ENCODE peak calls at places on chromosomes 16 and 17, in four cellular contexts. H, C, V and S are unnamed samples. For H3K36me3, the result is how much of the 10 kb centered on the place peaks cover.

GRCh38 chr17:57033296-57033695 is 51.8 kb upstream of the AKAP1 start:
- DNase-seq in H (no peak), C (peak), V (peak), S (no peak)

GRCh38 chr16:68083861-68084503 is 1.2 kb upstream of the NFATC3 start:
- DNase-seq in H (no peak), C (no peak), V (no peak), S (peak)

GRCh38 chr16:31861415-31861814 is 12.2 kb upstream of the ZNF267 start:
- DNase-seq in H (no peak), C (no peak), V (no peak), S (no peak)

GRCh38 chr16:1965610-1966009 is 984 bp upstream of the RPS2 start:
- DNase-seq in H (no peak), C (no peak), V (no peak), S (no peak)

GRCh38 chr16:11835891-11836652 is 15.3 kb downstream of the RSL1D1 start:
- DNase-seq in H (no peak), C (no peak), V (no peak), S (no peak)

GRCh38 chr17:55063857-55064485 is 95.4 kb downstream of the STXBP4 start:
- DNase-seq in H (no peak), C (no peak), V (no peak), S (no peak)

GRCh38 chr16:89031715-89032659 is 55.0 kb upstream of the CBFA2T3 start:
- DNase-seq in H (no peak), C (peak), V (peak), S (no peak)

GRCh38 chr16:26668026-26668425 is 398.7 kb upstream of the C16orf82 start:
- DNase-seq in H (no peak), C (no peak), V (no peak), S (no peak)

GRCh38 chr17:49995055-49995738 is at the start of gene DLX3:
- DNase-seq in H (no peak), C (peak), V (peak), S (peak)

GRCh38 chr17:17924131-17924856 is 47.9 kb downstream of the TOM1L2 start:
- DNase-seq in H (no peak), C (no peak), V (no peak), S (no peak)

GRCh38 chr17:78665385-78665951 is 88.3 kb upstream of the DNAH17 start:
- DNase-seq in H (no peak), C (no peak), V (no peak), S (no peak)

GRCh38 chr17:63358111-63358839 is 87.8 kb downstream of the CYB561 start:
- DNase-seq in H (no peak), C (no peak), V (no peak), S (no peak)

GRCh38 chr16:15765116-15765515 is 91.7 kb downstream of the MYH11 start:
- DNase-seq in H (no peak), C (no peak), V (no peak), S (no peak)

GRCh38 chr16:15766918-15767317 is 89.9 kb downstream of the MYH11 start:
- DNase-seq in H (no peak), C (no peak), V (no peak), S (no peak)

GRCh38 chr16:15768201-15768600 is 88.6 kb downstream of the MYH11 start:
- DNase-seq in H (no peak), C (no peak), V (no peak), S (no peak)

GRCh38 chr16:15764112-15764511 is 92.7 kb downstream of the MYH11 start:
- DNase-seq in H (no peak), C (no peak), V (no peak), S (no peak)

GRCh38 chr16:15765880-15766279 is 90.9 kb downstream of the MYH11 start:
- DNase-seq in H (peak), C (peak), V (peak), S (peak)
- H3K36me3 ChIP-seq in H (under half), C (under half), V (under half), S (under half)

DNA sequence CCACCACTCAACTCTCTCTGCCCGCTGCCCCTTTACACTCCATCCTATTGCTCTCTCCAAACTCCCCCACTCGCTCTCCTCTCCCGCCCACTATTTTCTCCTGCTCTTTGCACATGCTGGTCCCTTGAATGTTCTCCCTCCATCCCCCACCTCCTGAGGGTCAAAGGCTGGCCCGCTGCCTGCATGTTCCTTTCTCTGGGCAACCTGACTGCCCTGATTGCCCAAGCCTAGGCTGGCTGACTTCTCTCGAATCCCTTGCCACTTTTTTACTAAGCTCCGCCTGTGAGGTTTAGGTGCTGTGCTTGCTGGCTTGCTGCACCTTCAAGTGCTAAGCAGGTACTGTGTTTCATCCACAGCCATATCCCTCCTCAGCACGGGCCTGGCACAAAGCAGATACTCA is 2.7 kb downstream of the EMC8 start:
- DNase-seq in H (no peak), C (no peak), V (no peak), S (no peak)
- H3K36me3 ChIP-seq in H (under half), C (half or more), V (under half), S (under half)

DNA sequence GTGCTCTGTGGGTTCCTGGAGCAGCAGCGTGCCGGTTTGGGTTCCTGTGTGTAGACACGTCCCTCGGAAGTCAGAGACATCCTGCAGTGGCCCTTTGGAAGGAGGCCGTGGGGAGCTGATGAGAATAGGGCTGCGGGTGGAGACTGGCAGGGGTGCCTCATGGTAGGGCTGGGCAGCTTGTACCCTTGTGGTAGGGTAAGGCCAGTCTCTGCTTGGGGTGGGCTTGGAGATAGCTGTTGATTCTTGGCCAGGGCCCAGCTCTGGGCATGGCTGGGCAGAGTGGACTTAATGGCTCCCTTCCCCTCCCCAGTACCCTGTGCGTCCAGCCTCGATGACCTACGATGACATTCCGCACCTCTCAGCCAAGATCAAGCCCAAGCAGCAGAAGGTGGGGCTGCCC is 10.6 kb downstream of the POLR3E start:
- DNase-seq in H (no peak), C (no peak), V (no peak), S (no peak)
- H3K36me3 ChIP-seq in H (under half), C (half or more), V (under half), S (under half)

DNA sequence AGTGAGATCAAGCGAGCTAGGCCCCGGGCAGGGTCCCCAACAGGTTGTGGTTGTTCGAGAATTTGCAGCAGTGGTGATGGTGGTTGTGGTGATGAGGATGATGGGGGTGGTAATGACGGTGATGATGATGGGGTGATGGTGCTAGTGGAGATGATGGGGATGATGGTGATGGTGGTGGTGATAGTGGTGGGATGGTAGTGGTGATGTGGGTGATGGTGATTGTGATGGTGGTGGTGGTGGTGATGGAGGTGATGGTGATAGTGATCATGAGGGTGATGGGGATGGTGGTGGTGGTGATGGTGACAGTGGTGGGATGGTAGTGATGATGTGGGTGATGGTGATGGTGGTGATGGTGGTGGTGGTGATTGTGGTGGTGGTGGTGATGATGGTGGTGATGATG is 343.3 kb downstream of the SEC14L1 start:
- DNase-seq in H (no peak), C (no peak), V (no peak), S (no peak)
- H3K36me3 ChIP-seq in H (under half), C (half or more), V (under half), S (under half)

GRCh38 chr17:45270828-45271418 is 9.0 kb upstream of the SPATA32 start:
- DNase-seq in H (no peak), C (no peak), V (peak), S (peak)
- H3K36me3 ChIP-seq in H (under half), C (half or more), V (under half), S (under half)

GRCh38 chr16:87840462-87840978 is 28.8 kb downstream of the SLC7A5 start:
- DNase-seq in H (no peak), C (no peak), V (no peak), S (peak)
- H3K36me3 ChIP-seq in H (under half), C (half or more), V (under half), S (under half)

DNA sequence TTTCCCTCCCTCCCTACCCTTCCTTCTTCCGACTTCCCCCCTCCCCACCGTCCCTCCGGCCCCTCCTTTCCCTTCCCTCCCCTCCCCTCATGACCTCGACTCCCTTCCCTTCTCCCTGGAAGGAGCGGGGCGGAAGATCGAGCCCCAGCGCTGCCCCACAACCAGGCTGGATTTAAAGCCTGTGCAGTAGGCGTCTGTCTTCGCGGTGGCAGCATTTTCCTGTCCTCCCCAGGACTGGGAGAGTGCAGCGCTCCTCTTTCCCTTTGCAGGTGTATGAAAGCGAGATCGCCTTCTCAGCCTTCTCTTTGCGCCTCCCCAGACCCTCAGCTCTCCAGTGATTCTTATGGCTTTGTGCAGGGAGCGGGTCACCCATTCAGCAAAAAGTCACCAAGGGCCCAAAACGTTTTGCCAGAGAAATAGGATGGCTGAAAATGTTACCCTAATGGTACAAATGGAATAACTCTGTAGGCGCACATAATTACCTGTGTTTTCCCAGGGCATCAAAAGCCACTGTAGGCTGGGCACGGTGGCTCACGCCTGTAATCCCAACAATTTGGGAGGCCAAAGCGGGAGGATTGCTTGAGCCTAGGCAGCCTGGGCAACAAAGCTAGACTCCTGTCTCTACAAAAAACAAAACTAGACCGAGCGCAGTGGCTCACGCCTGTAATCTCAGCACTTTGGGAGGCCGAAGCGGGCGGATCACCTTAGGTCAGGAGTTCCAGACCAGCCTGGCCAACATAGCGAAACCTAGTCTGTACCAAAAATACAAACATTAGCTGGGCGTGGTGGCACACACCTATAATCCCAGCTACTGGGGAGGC is 40.8 kb downstream of the SLFN12L start:
- DNase-seq in H (no peak), C (no peak), V (no peak), S (peak)
- H3K36me3 ChIP-seq in H (under half), C (under half), V (under half), S (under half)

DNA sequence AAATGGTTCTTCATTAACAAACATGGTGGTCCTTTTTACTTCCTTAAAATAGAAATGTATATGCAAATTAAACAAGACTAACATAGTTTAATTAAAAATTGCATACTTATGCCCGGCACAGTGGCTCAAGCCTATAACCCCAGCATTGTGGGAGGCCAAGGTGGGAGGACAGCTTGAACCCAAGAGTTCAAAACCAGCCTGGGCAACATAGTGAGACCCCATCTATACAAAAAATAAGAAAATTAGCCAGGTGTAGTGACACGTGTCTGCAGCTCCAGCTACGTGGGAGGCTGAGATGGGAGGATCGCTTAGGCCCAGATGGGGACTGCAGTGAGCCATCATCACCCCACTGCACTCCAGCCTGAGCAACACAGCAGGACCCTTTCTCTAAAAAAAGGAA is 18.4 kb downstream of the CDC27 start:
- DNase-seq in H (no peak), C (no peak), V (no peak), S (no peak)
- H3K36me3 ChIP-seq in H (under half), C (half or more), V (under half), S (under half)